ENCODE peak calls at places on chromosomes 13 and 19, in ten cellular contexts. One of them, this sample, is unnamed.

GRCh38 chr13:74920361-74920760 is 561.6 kb downstream of the TBC1D4 start:
- DNase-seq in gastrocnemius medialis: no peak
- DNase-seq in stomach: no peak
- DNase-seq in IMR-90: no peak
- DNase-seq in uterus: no peak
- DNase-seq in HCT116: no peak
- DNase-seq in ovary: no peak
- DNase-seq in breast epithelium: no peak
- DNase-seq in lower leg skin: no peak
- DNase-seq in tibial nerve: no peak
- DNase-seq in this sample: no peak

GRCh38 chr19:29666634-29667389 is 1.6 kb downstream of the PLEKHF1 start:
- DNase-seq in gastrocnemius medialis: peak; percentile 61
- DNase-seq in stomach: peak; percentile 54
- DNase-seq in IMR-90: peak; percentile 64
- DNase-seq in uterus: peak; percentile 82
- DNase-seq in HCT116: no peak
- DNase-seq in ovary: peak; percentile 79
- DNase-seq in breast epithelium: peak; percentile 67
- DNase-seq in lower leg skin: peak; percentile 68
- DNase-seq in tibial nerve: peak; percentile 70
- DNase-seq in this sample: peak; percentile 69

GRCh38 chr19:16328824-16329482 is 4.3 kb downstream of the KLF2 start:
- DNase-seq in gastrocnemius medialis: no peak
- DNase-seq in stomach: no peak
- DNase-seq in IMR-90: peak; percentile 49
- DNase-seq in uterus: no peak
- DNase-seq in HCT116: no peak
- DNase-seq in ovary: no peak
- DNase-seq in breast epithelium: no peak
- DNase-seq in lower leg skin: no peak
- DNase-seq in tibial nerve: no peak
- DNase-seq in this sample: no peak

GRCh38 chr13:69683921-69684663 is 423.5 kb upstream of the ATXN8OS start:
- DNase-seq in gastrocnemius medialis: no peak
- DNase-seq in stomach: no peak
- DNase-seq in IMR-90: no peak
- DNase-seq in uterus: no peak
- DNase-seq in HCT116: no peak
- DNase-seq in ovary: no peak
- DNase-seq in breast epithelium: no peak
- DNase-seq in lower leg skin: no peak
- DNase-seq in tibial nerve: no peak
- DNase-seq in this sample: no peak

GRCh38 chr19:8148410-8149231 is 771 bp downstream of the FBN3 start:
- DNase-seq in gastrocnemius medialis: no peak
- DNase-seq in stomach: no peak
- DNase-seq in IMR-90: no peak
- DNase-seq in uterus: no peak
- DNase-seq in HCT116: peak; percentile 24
- DNase-seq in ovary: no peak
- DNase-seq in breast epithelium: no peak
- DNase-seq in lower leg skin: no peak
- DNase-seq in tibial nerve: no peak
- DNase-seq in this sample: no peak

GRCh38 chr19:51365211-51366049 is 758 bp downstream of the ETFB start:
- DNase-seq in gastrocnemius medialis: peak; percentile 57
- DNase-seq in stomach: peak; percentile 29
- DNase-seq in IMR-90: peak; percentile 53
- DNase-seq in uterus: peak; percentile 30
- DNase-seq in HCT116: no peak
- DNase-seq in ovary: peak; percentile 48
- DNase-seq in breast epithelium: no peak
- DNase-seq in lower leg skin: no peak
- DNase-seq in tibial nerve: peak; percentile 22
- DNase-seq in this sample: no peak

GRCh38 chr13:48595330-48596127 is 58.2 kb upstream of the CYSLTR2 start:
- DNase-seq in gastrocnemius medialis: peak; percentile 25
- DNase-seq in stomach: peak; percentile 63
- DNase-seq in IMR-90: peak; percentile 70
- DNase-seq in uterus: peak; percentile 66
- DNase-seq in HCT116: peak; percentile 50
- DNase-seq in ovary: peak; percentile 65
- DNase-seq in breast epithelium: no peak
- DNase-seq in lower leg skin: peak; percentile 44
- DNase-seq in tibial nerve: peak; percentile 50
- DNase-seq in this sample: no peak

GRCh38 chr19:19319725-19320361 is 466 bp downstream of the SUGP1 start:
- DNase-seq in gastrocnemius medialis: no peak
- DNase-seq in stomach: no peak
- DNase-seq in IMR-90: no peak
- DNase-seq in uterus: no peak
- DNase-seq in HCT116: no peak
- DNase-seq in ovary: no peak
- DNase-seq in breast epithelium: no peak
- DNase-seq in lower leg skin: no peak
- DNase-seq in tibial nerve: no peak
- DNase-seq in this sample: no peak

GRCh38 chr19:49109051-49109450 is 5.1 kb upstream of the LIN7B start:
- DNase-seq in gastrocnemius medialis: no peak
- DNase-seq in stomach: no peak
- DNase-seq in IMR-90: no peak
- DNase-seq in uterus: no peak
- DNase-seq in HCT116: no peak
- DNase-seq in ovary: no peak
- DNase-seq in breast epithelium: no peak
- DNase-seq in lower leg skin: no peak
- DNase-seq in tibial nerve: no peak
- DNase-seq in this sample: no peak
- TF ChIP-seq POLR2A in gastrocnemius medialis: no peak
- TF ChIP-seq POLR2A in stomach: no peak
- TF ChIP-seq POLR2A in IMR-90: no peak
- TF ChIP-seq POLR2A in uterus: no peak
- TF ChIP-seq POLR2A in HCT116: no peak
- TF ChIP-seq POLR2A in ovary: no peak
- TF ChIP-seq POLR2A in breast epithelium: no peak
- TF ChIP-seq POLR2A in lower leg skin: no peak
- TF ChIP-seq POLR2A in tibial nerve: no peak
- TF ChIP-seq POLR2A in this sample: no peak

GRCh38 chr19:11848594-11849263 is at the start of gene ZNF439:
- DNase-seq in gastrocnemius medialis: peak; percentile 57
- DNase-seq in stomach: peak; percentile 91
- DNase-seq in IMR-90: peak; percentile 71
- DNase-seq in uterus: peak; percentile 79
- DNase-seq in HCT116: no peak
- DNase-seq in ovary: peak; percentile 84
- DNase-seq in breast epithelium: peak; percentile 94
- DNase-seq in lower leg skin: peak; percentile 89
- DNase-seq in tibial nerve: peak; percentile 91
- DNase-seq in this sample: peak; percentile 73
- TF ChIP-seq POLR2A in gastrocnemius medialis: no peak
- TF ChIP-seq POLR2A in stomach: no peak
- TF ChIP-seq POLR2A in IMR-90: no peak
- TF ChIP-seq POLR2A in uterus: no peak
- TF ChIP-seq POLR2A in HCT116: no peak
- TF ChIP-seq POLR2A in ovary: peak; percentile 62
- TF ChIP-seq POLR2A in breast epithelium: no peak
- TF ChIP-seq POLR2A in lower leg skin: no peak
- TF ChIP-seq POLR2A in tibial nerve: no peak
- TF ChIP-seq POLR2A in this sample: peak; percentile 82

GRCh38 chr19:3605770-3606169 is 905 bp downstream of the TBXA2R start:
- DNase-seq in gastrocnemius medialis: no peak
- DNase-seq in stomach: no peak
- DNase-seq in IMR-90: no peak
- DNase-seq in uterus: no peak
- DNase-seq in HCT116: no peak
- DNase-seq in ovary: no peak
- DNase-seq in breast epithelium: no peak
- DNase-seq in lower leg skin: no peak
- DNase-seq in tibial nerve: no peak
- DNase-seq in this sample: no peak

GRCh38 chr19:3608079-3608641 is 1.5 kb upstream of the TBXA2R start:
- DNase-seq in gastrocnemius medialis: no peak
- DNase-seq in stomach: no peak
- DNase-seq in IMR-90: no peak
- DNase-seq in uterus: no peak
- DNase-seq in HCT116: no peak
- DNase-seq in ovary: no peak
- DNase-seq in breast epithelium: no peak
- DNase-seq in lower leg skin: no peak
- DNase-seq in tibial nerve: no peak
- DNase-seq in this sample: peak; percentile 47

GRCh38 chr19:3607398-3608078 is 863 bp upstream of the TBXA2R start:
- DNase-seq in gastrocnemius medialis: no peak
- DNase-seq in stomach: no peak
- DNase-seq in IMR-90: no peak
- DNase-seq in uterus: no peak
- DNase-seq in HCT116: no peak
- DNase-seq in ovary: peak; percentile 68
- DNase-seq in breast epithelium: no peak
- DNase-seq in lower leg skin: no peak
- DNase-seq in tibial nerve: no peak
- DNase-seq in this sample: peak; percentile 90

GRCh38 chr19:3606174-3606689 is 443 bp downstream of the TBXA2R start:
- DNase-seq in gastrocnemius medialis: no peak
- DNase-seq in stomach: peak; percentile 78
- DNase-seq in IMR-90: no peak
- DNase-seq in uterus: no peak
- DNase-seq in HCT116: peak; percentile 10
- DNase-seq in ovary: peak; percentile 61
- DNase-seq in breast epithelium: peak; percentile 76
- DNase-seq in lower leg skin: no peak
- DNase-seq in tibial nerve: no peak
- DNase-seq in this sample: peak; percentile 78

GRCh38 chr19:3606690-3607289 is at the start of gene TBXA2R:
- DNase-seq in gastrocnemius medialis: peak; percentile 28
- DNase-seq in stomach: peak; percentile 64
- DNase-seq in IMR-90: peak; percentile 43
- DNase-seq in uterus: peak; percentile 83
- DNase-seq in HCT116: peak; percentile 19
- DNase-seq in ovary: peak; percentile 91
- DNase-seq in breast epithelium: no peak
- DNase-seq in lower leg skin: peak; percentile 41
- DNase-seq in tibial nerve: peak; percentile 82
- DNase-seq in this sample: peak; percentile 96
- TF ChIP-seq POLR2A in gastrocnemius medialis: peak; percentile 19
- TF ChIP-seq POLR2A in stomach: no peak
- TF ChIP-seq POLR2A in IMR-90: no peak
- TF ChIP-seq POLR2A in uterus: peak; percentile 50
- TF ChIP-seq POLR2A in HCT116: no peak
- TF ChIP-seq POLR2A in ovary: no peak
- TF ChIP-seq POLR2A in breast epithelium: no peak
- TF ChIP-seq POLR2A in lower leg skin: no peak
- TF ChIP-seq POLR2A in tibial nerve: no peak
- TF ChIP-seq POLR2A in this sample: peak; percentile 54

DNA sequence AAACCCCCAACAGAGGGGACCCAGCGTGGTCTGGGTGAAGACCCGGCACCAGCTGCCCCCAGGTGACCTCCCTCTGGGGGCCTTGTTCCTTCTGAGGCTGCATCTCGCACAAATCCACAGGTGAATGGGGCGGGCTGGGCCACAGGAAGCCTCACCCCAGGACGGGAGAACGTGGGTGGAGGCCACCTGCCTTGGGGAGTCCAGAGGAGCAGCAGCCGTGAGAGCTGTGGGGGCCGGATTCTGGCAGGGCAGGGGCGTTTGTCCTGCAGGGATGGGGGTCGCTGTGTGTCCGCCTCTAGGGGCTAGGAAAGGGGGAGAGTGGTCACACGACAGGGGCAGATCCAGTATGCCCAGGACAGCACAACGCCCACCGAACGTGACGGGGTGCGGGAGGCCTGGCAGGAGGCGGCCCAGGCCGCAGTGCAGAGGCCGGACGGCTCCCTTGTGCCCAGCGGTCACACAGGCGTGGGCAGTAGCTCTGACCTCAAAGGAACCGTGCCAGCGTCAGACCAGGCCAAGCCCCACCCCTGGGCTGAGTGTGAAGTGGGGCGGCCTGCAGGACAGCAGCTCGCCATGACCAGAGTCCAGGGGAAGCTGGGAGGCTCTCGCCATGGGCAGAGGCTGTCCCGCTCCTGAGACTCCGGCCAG is 6.6 kb downstream of the POLR2E start:
- DNase-seq in gastrocnemius medialis: peak; percentile 29
- DNase-seq in stomach: peak; percentile 47
- DNase-seq in IMR-90: no peak
- DNase-seq in uterus: no peak
- DNase-seq in HCT116: no peak
- DNase-seq in ovary: no peak
- DNase-seq in breast epithelium: no peak
- DNase-seq in lower leg skin: no peak
- DNase-seq in tibial nerve: no peak
- DNase-seq in this sample: no peak
- TF ChIP-seq POLR2A in gastrocnemius medialis: no peak
- TF ChIP-seq POLR2A in stomach: no peak
- TF ChIP-seq POLR2A in IMR-90: no peak
- TF ChIP-seq POLR2A in uterus: no peak
- TF ChIP-seq POLR2A in HCT116: no peak
- TF ChIP-seq POLR2A in ovary: no peak
- TF ChIP-seq POLR2A in breast epithelium: no peak
- TF ChIP-seq POLR2A in lower leg skin: no peak
- TF ChIP-seq POLR2A in tibial nerve: no peak
- TF ChIP-seq POLR2A in this sample: no peak

GRCh38 chr19:40659566-40659965 is 30.9 kb downstream of the NUMBL start:
- DNase-seq in gastrocnemius medialis: no peak
- DNase-seq in stomach: no peak
- DNase-seq in IMR-90: no peak
- DNase-seq in uterus: no peak
- DNase-seq in HCT116: no peak
- DNase-seq in ovary: no peak
- DNase-seq in breast epithelium: no peak
- DNase-seq in lower leg skin: peak; percentile 36
- DNase-seq in tibial nerve: no peak
- DNase-seq in this sample: no peak
- TF ChIP-seq POLR2A in gastrocnemius medialis: no peak
- TF ChIP-seq POLR2A in stomach: no peak
- TF ChIP-seq POLR2A in IMR-90: no peak
- TF ChIP-seq POLR2A in uterus: no peak
- TF ChIP-seq POLR2A in HCT116: no peak
- TF ChIP-seq POLR2A in ovary: no peak
- TF ChIP-seq POLR2A in breast epithelium: no peak
- TF ChIP-seq POLR2A in lower leg skin: no peak
- TF ChIP-seq POLR2A in tibial nerve: no peak
- TF ChIP-seq POLR2A in this sample: no peak